ENCODE peak calls at places on chromosomes 7 and 10, in seven cellular contexts. O, C, J, K, P, M and V are unnamed samples.

GRCh38 chr7:95476072-95476845 is 9.5 kb upstream of the ASB4 start:
- DNase-seq in J (no peak), O (no peak), P (peak), K (no peak), C (no peak), M (peak), V (no peak)

GRCh38 chr7:491958-492713 is 27.5 kb downstream of the PDGFA start:
- DNase-seq in J (no peak), O (no peak), M (no peak), P (no peak), K (no peak), C (no peak), V (no peak)

GRCh38 chr7:95871078-95871848 is 98.9 kb downstream of the DYNC1I1 start:
- DNase-seq in C (peak), O (no peak), J (peak), P (peak), K (peak), M (peak), V (no peak)

GRCh38 chr7:73668103-73668937 is 689 bp downstream of the VPS37D start:
- DNase-seq in K (no peak), P (peak), J (peak), O (no peak), M (no peak), C (peak), V (no peak)

GRCh38 chr7:918118-918425 is 36.4 kb downstream of the ADAP1 start:
- DNase-seq in J (no peak), K (no peak), M (no peak), C (no peak), P (no peak), O (no peak), V (no peak)

GRCh38 chr7:11952972-11953371 is 121.0 kb upstream of the THSD7A start:
- DNase-seq in O (no peak), M (no peak), K (no peak), C (no peak), P (no peak), J (no peak), V (no peak)

GRCh38 chr7:44998153-44998871 is 1.7 kb upstream of the CCM2 start:
- DNase-seq in J (no peak), K (no peak), M (no peak), P (no peak), C (no peak), O (no peak), V (no peak)

GRCh38 chr10:4354382-4354812 is 471.6 kb upstream of the AKR1E2 start:
- DNase-seq in J (peak), O (no peak), M (no peak), K (no peak), P (peak), C (peak), V (no peak)

GRCh38 chr10:78510566-78511323 is 477.1 kb downstream of the RPS24 start:
- DNase-seq in M (no peak), J (no peak), K (no peak), C (no peak), O (no peak), P (no peak), V (no peak)

GRCh38 chr10:49177391-49178355 is 10.5 kb downstream of the TMEM273 start:
- DNase-seq in J (peak), M (no peak), K (peak), O (peak), C (peak), P (peak), V (no peak)

GRCh38 chr7:111763221-111763791 is 201.0 kb upstream of the IMMP2L start:
- DNase-seq in J (peak), P (peak), M (no peak), K (no peak), C (peak), O (no peak), V (no peak)

GRCh38 chr10:80996615-80997193 is 459.0 kb downstream of the SH2D4B start:
- DNase-seq in M (no peak), P (no peak), J (no peak), O (no peak), K (no peak), C (no peak), V (no peak)

GRCh38 chr7:137164251-137164650 is 179.3 kb downstream of the PTN start:
- DNase-seq in M (no peak), K (no peak), O (no peak), P (no peak), C (no peak), J (no peak), V (no peak)

GRCh38 chr7:33958126-33958525 is 52.8 kb downstream of the BMPER start:
- DNase-seq in P (no peak), K (no peak), C (no peak), M (no peak), O (no peak), J (peak), V (no peak)

GRCh38 chr10:100987685-100988049 is 324 bp downstream of the TWNK start:
- DNase-seq in J (no peak), K (no peak), O (no peak), P (no peak), M (no peak), C (no peak), V (no peak)

GRCh38 chr10:88725798-88726197 is 19.7 kb downstream of the LIPK start:
- DNase-seq in C (no peak), O (no peak), K (peak), P (no peak), M (no peak), J (no peak), V (no peak)

GRCh38 chr7:42893341-42894242 is 18.3 kb downstream of the C7orf25 start:
- DNase-seq in K (no peak), P (no peak), C (no peak), J (no peak), M (peak), O (no peak), V (no peak)

GRCh38 chr10:56928717-56929116 is 567.7 kb upstream of the ZWINT start:
- DNase-seq in M (no peak), K (no peak), C (no peak), O (no peak), P (no peak), J (no peak), V (no peak)

GRCh38 chr10:124994573-124995473 is 52.9 kb downstream of the ZRANB1 start:
- DNase-seq in M (no peak), K (peak), J (no peak), C (no peak), P (no peak), O (no peak), V (no peak)

GRCh38 chr7:106723398-106723797 is 62.4 kb upstream of the CCDC71L start:
- DNase-seq in P (no peak), J (no peak), K (no peak), M (no peak), C (no peak), O (no peak), V (no peak)

GRCh38 chr7:140609646-140610045 is 31.0 kb downstream of the DENND2A start:
- DNase-seq in J (peak), M (no peak), C (no peak), K (no peak), O (no peak), P (peak), V (no peak)

GRCh38 chr10:78685466-78686163 is 383.2 kb upstream of the ZMIZ1 start:
- DNase-seq in C (peak), K (no peak), M (no peak), P (peak), J (peak), O (no peak), V (no peak)

GRCh38 chr7:28988818-28989595 is 30.9 kb upstream of the TRIL start:
- DNase-seq in K (no peak), C (peak), M (no peak), P (peak), J (peak), O (no peak), V (no peak)

GRCh38 chr10:24315211-24315610 is 106.3 kb downstream of the KIAA1217 start:
- DNase-seq in O (no peak), P (no peak), J (no peak), C (no peak), K (no peak), M (no peak), V (no peak)

GRCh38 chr10:29646238-29646902 is 11.6 kb upstream of the SVIL start:
- DNase-seq in O (peak), P (peak), C (peak), J (peak), M (no peak), K (no peak), V (no peak)

GRCh38 chr7:964401-965231 is 10.1 kb upstream of the ADAP1 start:
- DNase-seq in P (peak), J (no peak), K (no peak), M (no peak), O (no peak), C (peak), V (no peak)

GRCh38 chr7:66167773-66168367 is 37.3 kb upstream of the TPST1 start:
- DNase-seq in K (no peak), C (peak), J (peak), P (peak), O (no peak), M (no peak), V (peak)

GRCh38 chr7:25964483-25964961 is 187.5 kb upstream of the NFE2L3 start:
- DNase-seq in M (no peak), O (no peak), P (no peak), J (no peak), C (no peak), K (peak), V (no peak)

GRCh38 chr10:13400196-13400965 is 52.3 kb upstream of the SEPHS1 start:
- DNase-seq in C (no peak), M (no peak), P (no peak), J (no peak), K (no peak), O (no peak), V (no peak)

GRCh38 chr7:101108961-101109360 is 17.9 kb upstream of the SERPINE1 start:
- DNase-seq in K (peak), P (no peak), J (peak), O (no peak), M (no peak), C (no peak), V (no peak)

GRCh38 chr10:97180986-97181385 is 4.8 kb downstream of the SLIT1 start:
- DNase-seq in M (no peak), J (no peak), C (no peak), O (no peak), K (no peak), P (no peak), V (no peak)

GRCh38 chr10:5532618-5533097 is 7.9 kb downstream of the CALML3 start:
- DNase-seq in J (no peak), C (no peak), K (no peak), P (no peak), M (no peak), O (no peak), V (no peak)

GRCh38 chr10:17682236-17682946 is 38.4 kb downstream of the STAM start:
- DNase-seq in M (no peak), J (peak), P (peak), K (no peak), O (no peak), C (no peak), V (no peak)

GRCh38 chr7:5396542-5396941 is 27.1 kb downstream of the TNRC18 start:
- DNase-seq in C (peak), O (peak), J (no peak), M (no peak), P (peak), K (peak), V (peak)

GRCh38 chr7:8249121-8249520 is 12.8 kb downstream of the ICA1 start:
- DNase-seq in K (no peak), J (no peak), C (no peak), M (no peak), O (no peak), P (no peak), V (no peak)

GRCh38 chr7:101216001-101216859 is 1.2 kb downstream of the PLOD3 start:
- DNase-seq in K (no peak), P (peak), O (no peak), C (peak), M (no peak), J (peak), V (no peak)

GRCh38 chr7:98833022-98833421 is 36.8 kb downstream of the TMEM130 start:
- DNase-seq in P (no peak), O (no peak), M (no peak), J (no peak), K (no peak), C (no peak), V (no peak)

GRCh38 chr7:71363627-71364026 is 231.7 kb downstream of the GALNT17 start:
- DNase-seq in C (no peak), M (no peak), O (no peak), K (no peak), P (no peak), J (no peak), V (no peak)